ENCODE peak calls at places on chromosomes 3 and 15, in seven cellular contexts. G is hippocampal formation; H is MG63; M is head of caudate nucleus; X is left ventricle myocardium inferior; Q is amniotic epithelial cell; P is CD4-positive, alpha-beta T cell. U is an unnamed sample.

GRCh38 chr3:16516695-16517481 is 3.4 kb upstream of the RFTN1 start:
- DNase-seq in G (peak), H (peak), M (peak), X (peak), Q (peak), P (no peak), U (no peak)

GRCh38 chr3:129317014-129317771 is 38.5 kb downstream of the HMCES start:
- DNase-seq in G (peak), H (no peak), M (peak), X (no peak), Q (no peak), P (no peak), U (no peak)

GRCh38 chr3:186932281-186933181 is 2.2 kb downstream of the ST6GAL1 start:
- DNase-seq in G (peak), H (no peak), M (no peak), X (no peak), Q (no peak), P (no peak), U (no peak)

GRCh38 chr3:42014949-42015533 is 53.1 kb upstream of the ULK4 start:
- DNase-seq in G (no peak), H (peak), M (peak), X (peak), Q (no peak), P (no peak), U (no peak)

GRCh38 chr15:41797194-41797593 is 22.9 kb downstream of the MAPKBP1 start:
- DNase-seq in G (no peak), H (no peak), M (no peak), X (no peak), Q (no peak), P (no peak), U (no peak)

GRCh38 chr3:107263269-107264021 is 113.8 kb upstream of the CCDC54 start:
- DNase-seq in G (no peak), H (no peak), M (no peak), X (no peak), Q (peak), P (no peak), U (no peak)

GRCh38 chr3:187295635-187296034 is 4.1 kb upstream of the MASP1 start:
- DNase-seq in G (no peak), H (no peak), M (no peak), X (no peak), Q (no peak), P (no peak), U (no peak)

GRCh38 chr3:142904639-142905441 is 16.0 kb upstream of the PCOLCE2 start:
- DNase-seq in G (no peak), H (peak), M (no peak), X (no peak), Q (peak), P (no peak), U (no peak)

GRCh38 chr15:46131876-46132275 is 497.0 kb downstream of the SQOR start:
- DNase-seq in G (no peak), H (no peak), M (no peak), X (peak), Q (no peak), P (no peak), U (no peak)

GRCh38 chr15:74830868-74831267 is 4.4 kb downstream of the CPLX3 start:
- DNase-seq in G (peak), H (peak), M (peak), X (peak), Q (no peak), P (no peak), U (no peak)

GRCh38 chr3:41188291-41188690 is 11.0 kb upstream of the CTNNB1 start:
- DNase-seq in G (no peak), H (no peak), M (no peak), X (no peak), Q (no peak), P (no peak), U (no peak)

GRCh38 chr15:32928876-32929275 is 211.1 kb downstream of the GREM1 start:
- DNase-seq in G (no peak), H (no peak), M (no peak), X (no peak), Q (no peak), P (no peak), U (no peak)

GRCh38 chr3:161474139-161474538 is 22.5 kb upstream of the OTOL1 start:
- DNase-seq in G (no peak), H (no peak), M (no peak), X (no peak), Q (no peak), P (no peak), U (no peak)

GRCh38 chr15:66835558-66835878 is 133.5 kb downstream of the SMAD6 start:
- DNase-seq in G (no peak), H (peak), M (peak), X (no peak), Q (no peak), P (no peak), U (no peak)

GRCh38 chr3:120070263-120070981 is 23.8 kb downstream of the GSK3B start:
- DNase-seq in G (no peak), H (no peak), M (no peak), X (no peak), Q (no peak), P (no peak), U (no peak)

GRCh38 chr15:34725565-34725964 is 29.2 kb downstream of the GJD2 start:
- DNase-seq in G (no peak), H (peak), M (no peak), X (no peak), Q (no peak), P (no peak), U (no peak)

GRCh38 chr3:143000525-143000924 is 845 bp upstream of the U2SURP start:
- DNase-seq in G (no peak), H (no peak), M (no peak), X (no peak), Q (peak), P (no peak), U (no peak)

GRCh38 chr15:32909431-32909830 is 191.6 kb downstream of the GREM1 start:
- DNase-seq in G (no peak), H (no peak), M (no peak), X (no peak), Q (no peak), P (no peak), U (no peak)